ENCODE peak calls at places on chromosomes 13 and 19, in ten cellular contexts. V is Peyer's patch, N is GM20000, J is mucosa of descending colon, I is prostate gland, T is IMR-90, R is heart right ventricle, Y is AG10803, G is fibroblast of the aortic adventitia, Z is WTC11. E is an unnamed sample.

GRCh38 chr19:12880551-12881171 is 588 bp downstream of the DNASE2 start:
- DNase-seq in V (peak), N (peak), J (no peak), I (no peak), T (peak), R (peak), Y (no peak), G (peak), Z (peak), E (peak)

GRCh38 chr13:110348751-110349150 is 41.7 kb downstream of the COL4A2 start:
- DNase-seq in V (no peak), N (no peak), J (no peak), I (no peak), T (no peak), R (no peak), Y (no peak), G (no peak), Z (no peak), E (no peak)

GRCh38 chr13:27822873-27823311 is 30.6 kb downstream of the GSX1 start:
- DNase-seq in V (no peak), N (no peak), J (no peak), I (no peak), T (no peak), R (no peak), Y (no peak), G (peak), Z (no peak), E (peak)

GRCh38 chr19:55579766-55580621 is 654 bp downstream of the ZNF579 start:
- DNase-seq in V (no peak), N (peak), J (peak), I (no peak), T (peak), R (peak), Y (peak), G (peak), Z (peak), E (peak)

GRCh38 chr13:65034266-65034665 is 2195.9 kb downstream of the PCDH9 start:
- DNase-seq in V (no peak), N (no peak), J (no peak), I (no peak), T (no peak), R (peak), Y (no peak), G (no peak), Z (peak), E (no peak)

GRCh38 chr19:18475004-18475453 is 37.1 kb upstream of the ISYNA1 start:
- DNase-seq in V (no peak), N (no peak), J (no peak), I (no peak), T (no peak), R (no peak), Y (no peak), G (no peak), Z (no peak), E (no peak)

GRCh38 chr13:51601601-51602348 is 17.5 kb downstream of the WDFY2 start:
- DNase-seq in V (no peak), N (no peak), J (no peak), I (no peak), T (no peak), R (no peak), Y (no peak), G (no peak), Z (no peak), E (no peak)

GRCh38 chr19:4896372-4896771 is 6.3 kb downstream of the ARRDC5 start:
- DNase-seq in V (no peak), N (no peak), J (no peak), I (no peak), T (peak), R (no peak), Y (peak), G (peak), Z (no peak), E (peak)

GRCh38 chr19:2270157-2270571 is 11.8 kb downstream of the PEAK3 start:
- DNase-seq in V (peak), N (no peak), J (peak), I (no peak), T (no peak), R (peak), Y (peak), G (no peak), Z (no peak), E (no peak)

GRCh38 chr13:112990783-112991182 is 21.8 kb downstream of the MCF2L start:
- DNase-seq in V (peak), N (no peak), J (peak), I (peak), T (no peak), R (no peak), Y (no peak), G (no peak), Z (peak), E (no peak)

GRCh38 chr13:41766439-41766838 is 194.5 kb downstream of the VWA8 start:
- DNase-seq in V (no peak), N (no peak), J (no peak), I (no peak), T (no peak), R (no peak), Y (no peak), G (no peak), Z (no peak), E (no peak)
- TF ChIP-seq CTCF in V (no peak), N (no peak), J (no peak), I (no peak), T (no peak), R (no peak), Y (no peak), G (no peak), Z (no peak), E (no peak)

GRCh38 chr19:41354343-41354974 is 737 bp upstream of the TGFB1 start:
- DNase-seq in V (no peak), N (no peak), J (no peak), I (no peak), T (no peak), R (peak), Y (no peak), G (no peak), Z (no peak), E (no peak)
- TF ChIP-seq CTCF in V (no peak), N (no peak), J (no peak), I (no peak), T (no peak), R (no peak), Y (no peak), G (no peak), Z (no peak), E (no peak)

GRCh38 chr19:37855098-37855497 is 51.3 kb downstream of the WDR87 start:
- DNase-seq in V (peak), N (peak), J (peak), I (peak), T (peak), R (peak), Y (peak), G (peak), Z (no peak), E (peak)
- TF ChIP-seq CTCF in V (no peak), N (no peak), J (no peak), I (no peak), T (no peak), R (no peak), Y (no peak), G (no peak), Z (no peak), E (no peak)

GRCh38 chr19:8250596-8250995 is 41.4 kb downstream of the CERS4 start:
- DNase-seq in V (no peak), N (no peak), J (no peak), I (no peak), T (no peak), R (no peak), Y (no peak), G (no peak), Z (no peak), E (no peak)

GRCh38 chr19:8248348-8249328 is 39.5 kb downstream of the CERS4 start:
- DNase-seq in V (no peak), N (no peak), J (no peak), I (no peak), T (no peak), R (no peak), Y (no peak), G (no peak), Z (no peak), E (no peak)

GRCh38 chr19:8252922-8253589 is 43.9 kb downstream of the CERS4 start:
- DNase-seq in V (peak), N (peak), J (peak), I (peak), T (peak), R (peak), Y (peak), G (peak), Z (peak), E (peak)

GRCh38 chr19:8253678-8254077 is 44.5 kb downstream of the CERS4 start:
- DNase-seq in V (no peak), N (no peak), J (no peak), I (no peak), T (peak), R (no peak), Y (no peak), G (no peak), Z (no peak), E (peak)

GRCh38 chr19:8251025-8251472 is 41.9 kb downstream of the CERS4 start:
- DNase-seq in V (no peak), N (no peak), J (peak), I (peak), T (peak), R (peak), Y (peak), G (peak), Z (no peak), E (peak)
- TF ChIP-seq CTCF in V (no peak), N (no peak), J (no peak), I (peak), T (no peak), R (peak), Y (no peak), G (peak), Z (no peak), E (no peak)